ENCODE peak calls at places on chromosomes 13 and 19, in eight cellular contexts. K is stimulated activated CD4-positive, alpha-beta T cell treated with anti-CD3 and anti-CD28 coated beads, Interleukin-1b, Interleukin-23, amount 100 ng/mL, for 1 hour; P is HTR-8/SVneo; I is stimulated activated CD8-positive, alpha-beta memory T cell treated with anti-CD3 and anti-CD28 coated beads, Interleukin-4, amount 100 ng/mL, for 1 hour; G is A172; L is T-helper 1 cell; Q is KBM-7; Y is fibroblast of the aortic adventitia. T is an unnamed sample.

GRCh38 chr19:1074512-1075283 is 7.7 kb downstream of the ARHGAP45 start:
- DNase-seq in K (peak), P (no peak), I (peak), G (peak), L (peak), Q (peak), Y (no peak), T (peak)

GRCh38 chr19:45451181-45451849 is 16.5 kb upstream of the FOSB start:
- DNase-seq in K (no peak), P (no peak), I (no peak), G (no peak), L (peak), Q (peak), Y (peak), T (peak)

GRCh38 chr19:9078651-9079050 is 8.2 kb upstream of the OR1M1 start:
- DNase-seq in K (no peak), P (no peak), I (no peak), G (no peak), L (no peak), Q (no peak), Y (no peak), T (no peak)

GRCh38 chr13:28031220-28031903 is 42.9 kb upstream of the URAD start:
- DNase-seq in K (no peak), P (no peak), I (no peak), G (no peak), L (no peak), Q (peak), Y (no peak), T (no peak)

GRCh38 chr13:46124531-46124966 is 19.7 kb upstream of the CPB2 start:
- DNase-seq in K (no peak), P (no peak), I (no peak), G (no peak), L (no peak), Q (peak), Y (no peak), T (peak)

GRCh38 chr19:45424191-45425058 is 708 bp upstream of the ERCC1 start:
- DNase-seq in K (no peak), P (no peak), I (no peak), G (peak), L (no peak), Q (peak), Y (peak), T (no peak)

GRCh38 chr13:92303428-92303827 is 905.0 kb downstream of the GPC5 start:
- DNase-seq in K (no peak), P (no peak), I (no peak), G (no peak), L (no peak), Q (no peak), Y (peak), T (no peak)

GRCh38 chr13:35848868-35849644 is 282.1 kb downstream of the DCLK1 start:
- DNase-seq in K (no peak), P (no peak), I (no peak), G (no peak), L (no peak), Q (no peak), Y (no peak), T (no peak)